ENCODE peak calls at places on chromosomes 11 and 22, in four cellular contexts. A is H9, R is mesendoderm, L is H1. Q is an unnamed sample.

GRCh38 chr11:134050541-134051383 is 18.1 kb upstream of the JAM3 start:
- DNase-seq in A (peak), L (no peak), R (no peak), Q (peak)

GRCh38 chr11:116537736-116538135 is 235.1 kb downstream of the BUD13 start:
- DNase-seq in L (no peak), A (no peak), R (no peak), Q (no peak)

GRCh38 chr11:88402784-88403183 is 65.2 kb upstream of the CTSC start:
- DNase-seq in A (no peak), L (no peak), R (no peak), Q (peak)

GRCh38 chr22:27990879-27991278 is 71.8 kb upstream of the PITPNB start:
- DNase-seq in A (peak), R (peak), L (peak), Q (peak)

GRCh38 chr22:20577549-20577975 is 70.2 kb downstream of the MED15 start:
- DNase-seq in R (no peak), L (no peak), A (no peak), Q (no peak)

GRCh38 chr11:64924910-64925284 is 408 bp downstream of the PPP2R5B start:
- DNase-seq in L (no peak), A (no peak), R (no peak), Q (no peak)

GRCh38 chr11:120854988-120855387 is 168.9 kb upstream of the TBCEL start:
- DNase-seq in A (no peak), L (no peak), R (no peak), Q (no peak)

GRCh38 chr11:13003726-13004493 is 5.2 kb upstream of the RASSF10 start:
- DNase-seq in L (no peak), A (no peak), R (no peak), Q (no peak)

GRCh38 chr22:48318575-48319320 is 1508.9 kb downstream of the BRD1 start:
- DNase-seq in R (no peak), L (no peak), A (no peak), Q (no peak)

GRCh38 chr22:39316440-39317083 is 2.9 kb downstream of the RPL3 start:
- DNase-seq in R (peak), L (no peak), A (peak), Q (peak)

GRCh38 chr22:41979423-41980250 is 10.4 kb downstream of the SEPTIN3 start:
- DNase-seq in L (no peak), R (no peak), A (no peak), Q (no peak)

DNA sequence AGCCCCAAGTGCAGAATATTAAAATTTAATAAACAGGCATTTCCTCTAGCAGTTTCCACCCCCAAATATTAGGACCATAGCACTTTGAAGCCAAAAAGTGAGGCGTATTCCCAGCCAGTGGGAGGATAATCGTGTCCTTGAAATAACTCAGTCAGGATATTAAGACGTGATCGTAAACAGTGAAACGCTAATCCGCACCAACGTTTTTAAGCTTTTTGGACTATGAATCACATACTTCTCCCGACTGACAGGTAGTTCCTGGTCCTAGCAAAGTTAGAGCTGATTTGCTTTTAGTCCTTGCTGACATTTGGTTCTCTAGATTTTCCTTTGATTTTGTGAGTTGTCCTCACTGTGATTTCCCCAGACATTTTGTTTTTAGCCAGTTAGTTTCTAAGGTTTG is 197.1 kb upstream of the ARHGAP20 start:
- DNase-seq in A (no peak), L (no peak), R (no peak), Q (no peak)
- H3K56ac ChIP-seq in A (no peak), L (no peak), R (no peak), Q (no peak)

DNA sequence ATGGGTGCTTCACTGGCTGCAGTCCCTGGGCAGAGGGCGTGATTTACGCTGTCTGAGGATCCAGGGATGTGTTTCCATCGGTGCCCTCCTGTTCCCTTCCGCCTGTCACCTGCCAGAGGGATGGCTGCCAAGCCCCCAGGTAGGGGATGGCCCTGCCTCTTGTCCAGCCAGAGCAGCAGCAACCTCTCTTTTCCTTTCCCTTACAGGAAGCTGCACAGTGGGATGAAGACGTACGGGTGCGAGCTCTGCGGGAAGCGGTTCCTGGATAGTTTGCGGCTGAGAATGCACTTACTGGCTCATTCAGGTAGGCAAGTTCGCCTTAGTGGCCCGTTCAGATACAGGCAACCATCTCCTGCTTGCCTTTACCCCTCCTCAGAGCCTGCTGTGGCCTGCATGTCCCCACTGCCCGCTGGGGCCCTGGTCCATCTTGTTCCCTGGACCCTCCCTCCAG is 96.6 kb downstream of the ZBTB16 start:
- DNase-seq in A (no peak), L (no peak), R (no peak), Q (no peak)
- H2AK5ac ChIP-seq in A (no peak), L (no peak), R (no peak), Q (no peak)

GRCh38 chr11:75035911-75036536 is 47.3 kb downstream of the NEU3 start:
- DNase-seq in R (peak), A (peak), L (no peak), Q (no peak)
- H2BK15ac ChIP-seq in R (no peak), A (no peak), L (no peak), Q (no peak)

GRCh38 chr11:101913631-101914030 is 1.2 kb upstream of the CEP126 start:
- DNase-seq in A (no peak), L (no peak), R (no peak), Q (no peak)

GRCh38 chr11:101914349-101914736 is 467 bp upstream of the CEP126 start:
- DNase-seq in R (peak), L (no peak), A (no peak), Q (peak)

GRCh38 chr11:101916422-101916821 is at the start of gene ANGPTL5:
- DNase-seq in L (no peak), R (no peak), A (no peak), Q (no peak)

GRCh38 chr11:101914737-101915426 is at the start of gene CEP126:
- DNase-seq in L (peak), R (peak), A (peak), Q (peak)

GRCh38 chr11:101915811-101916291 is 471 bp downstream of the ANGPTL5 start:
- DNase-seq in R (peak), L (no peak), A (no peak), Q (peak)
- H3K56ac ChIP-seq in R (no peak), L (no peak), A (no peak), Q (peak)